ENCODE peak calls at places on chromosomes 12 and 14, in five cellular contexts. Z is HEK293T, A is activated B cell treated with CpG ODN at 0.5 μM for 24 hours, E is NCI-H345, R is C1 segment of cervical spinal cord. M is an unnamed sample.

GRCh38 chr14:66038214-66038977 is 447.8 kb upstream of the CCDC196 start:
- DNase-seq in A (no peak), R (no peak), Z (peak; percentile 19), E (no peak), M (no peak)

GRCh38 chr12:64782181-64782580 is 23.0 kb upstream of the GNS start:
- DNase-seq in A (no peak), R (no peak), E (no peak), Z (no peak), M (no peak)

GRCh38 chr12:76032043-76032981 is 736 bp upstream of the PHLDA1 start:
- DNase-seq in R (peak; percentile 65), E (no peak), Z (peak; percentile 27), A (no peak), M (peak; percentile 15)

GRCh38 chr12:78359530-78359929 is 505.0 kb upstream of the SYT1 start:
- DNase-seq in R (peak; percentile 4), A (no peak), E (no peak), Z (no peak), M (no peak)

GRCh38 chr14:94025720-94026119 is 420 bp upstream of the OTUB2 start:
- DNase-seq in E (no peak), R (no peak), A (no peak), Z (no peak), M (no peak)

GRCh38 chr12:132579747-132580146 is 30.6 kb downstream of the LRCOL1 start:
- DNase-seq in R (no peak), Z (no peak), E (no peak), A (no peak), M (no peak)

GRCh38 chr12:182381-182883 is 31.5 kb downstream of the SLC6A12 start:
- DNase-seq in E (no peak), A (no peak), R (no peak), Z (no peak), M (no peak)

GRCh38 chr12:123120452-123121166 is 30.3 kb downstream of the PITPNM2 start:
- DNase-seq in E (peak; percentile 82), A (no peak), R (no peak), Z (no peak), M (no peak)

GRCh38 chr14:58947816-58948440 is 240.5 kb upstream of the DAAM1 start:
- DNase-seq in E (no peak), A (no peak), Z (peak; percentile 13), R (no peak), M (no peak)

M was measured in nephron progenitor cell.